ENCODE peak calls at places on chromosomes 5 and 9, in nine cellular contexts. J is type B pancreatic cell, A is natural killer cell, N is fibroblast of lung, I is OCI-LY7, T is AG04449, Y is fibroblast of pulmonary artery, R is AG09309, L is H1. B is an unnamed sample.

GRCh38 chr9:117021881-117022280 is 334.8 kb downstream of the TRIM32 start:
- DNase-seq in J (no peak), A (no peak), N (no peak), I (no peak), T (no peak), Y (no peak), R (no peak), L (no peak), B (no peak)

GRCh38 chr9:101398930-101399640 is 434 bp downstream of the ZNF189 start:
- DNase-seq in J (peak), A (no peak), N (no peak), I (peak), T (no peak), Y (no peak), R (no peak), L (no peak), B (no peak)

GRCh38 chr5:50415912-50416311 is 25.2 kb downstream of the EMB start:
- DNase-seq in J (no peak), A (no peak), N (no peak), I (peak), T (no peak), Y (no peak), R (no peak), L (no peak), B (no peak)

GRCh38 chr5:179421156-179421895 is 76.1 kb upstream of the ADAMTS2 start:
- DNase-seq in J (no peak), A (no peak), N (no peak), I (no peak), T (no peak), Y (no peak), R (no peak), L (no peak), B (no peak)

GRCh38 chr5:116622375-116623075 is 47.9 kb upstream of the SEMA6A start:
- DNase-seq in J (no peak), A (no peak), N (no peak), I (no peak), T (no peak), Y (no peak), R (no peak), L (no peak), B (no peak)

GRCh38 chr5:89246252-89246651 is 363.3 kb upstream of the MEF2C start:
- DNase-seq in J (no peak), A (no peak), N (peak), I (no peak), T (no peak), Y (no peak), R (no peak), L (no peak), B (no peak)

GRCh38 chr5:79547982-79548381 is 34.0 kb upstream of the HOMER1 start:
- DNase-seq in J (no peak), A (no peak), N (no peak), I (no peak), T (no peak), Y (no peak), R (no peak), L (no peak), B (no peak)

GRCh38 chr5:149517461-149518122 is 33.6 kb downstream of the CSNK1A1 start:
- DNase-seq in J (no peak), A (no peak), N (peak), I (no peak), T (no peak), Y (peak), R (peak), L (no peak), B (no peak)

GRCh38 chr5:171223927-171224326 is 85.1 kb upstream of the TLX3 start:
- DNase-seq in J (no peak), A (no peak), N (no peak), I (no peak), T (no peak), Y (no peak), R (no peak), L (no peak), B (no peak)

GRCh38 chr9:79111653-79112052 is 460.1 kb upstream of the TLE4 start:
- DNase-seq in J (no peak), A (no peak), N (no peak), I (no peak), T (no peak), Y (no peak), R (no peak), L (no peak), B (no peak)

GRCh38 chr9:130731355-130731754 is 37.8 kb downstream of the EXOSC2 start:
- DNase-seq in J (no peak), A (no peak), N (no peak), I (no peak), T (no peak), Y (no peak), R (no peak), L (no peak), B (no peak)

GRCh38 chr9:130729145-130729544 is 35.6 kb downstream of the EXOSC2 start:
- DNase-seq in J (no peak), A (no peak), N (no peak), I (no peak), T (no peak), Y (no peak), R (no peak), L (no peak), B (no peak)

GRCh38 chr9:130732793-130733221 is 39.2 kb downstream of the EXOSC2 start:
- DNase-seq in J (no peak), A (no peak), N (no peak), I (no peak), T (no peak), Y (peak), R (no peak), L (no peak), B (no peak)

GRCh38 chr9:130728721-130729120 is 35.1 kb downstream of the EXOSC2 start:
- DNase-seq in J (no peak), A (no peak), N (peak), I (no peak), T (no peak), Y (peak), R (peak), L (no peak), B (no peak)

DNA sequence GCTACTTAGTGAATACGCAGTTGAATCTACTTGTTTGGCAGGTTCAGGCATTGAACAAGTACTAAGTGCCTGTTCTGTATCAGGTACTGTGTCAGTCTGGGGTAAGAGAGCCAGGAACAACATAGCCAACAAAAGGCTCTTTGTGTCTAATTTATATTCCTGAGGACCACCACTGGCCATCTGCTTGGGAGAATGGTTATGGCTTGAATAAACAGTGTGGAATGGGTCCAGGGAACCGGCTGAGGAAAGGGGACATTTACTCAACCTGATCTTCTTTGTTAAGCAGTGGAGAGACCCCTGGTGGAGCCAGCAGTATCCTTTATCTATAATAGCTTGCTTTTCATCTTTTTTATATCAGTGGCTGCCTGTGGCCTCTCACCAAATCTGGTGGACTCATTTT is 38.6 kb downstream of the EXOSC2 start:
- DNase-seq in J (no peak), A (no peak), N (peak), I (no peak), T (no peak), Y (no peak), R (no peak), L (no peak), B (no peak)
- TF ChIP-seq CTCF in J (peak), A (no peak), N (peak), I (peak), T (no peak), Y (no peak), R (no peak), L (no peak), B (no peak)

GRCh38 chr5:65924366-65925093 is 1.8 kb upstream of the ERBIN start:
- DNase-seq in J (no peak), A (no peak), N (no peak), I (peak), T (no peak), Y (no peak), R (no peak), L (no peak), B (no peak)
- TF ChIP-seq CTCF in J (no peak), A (no peak), N (no peak), I (no peak), T (no peak), Y (no peak), R (no peak), L (no peak), B (no peak)

GRCh38 chr5:10168254-10168653 is 81.4 kb downstream of the ATPSCKMT start:
- DNase-seq in J (no peak), A (no peak), N (no peak), I (no peak), T (no peak), Y (no peak), R (no peak), L (no peak), B (no peak)
- TF ChIP-seq CTCF in J (no peak), A (no peak), N (no peak), I (no peak), T (no peak), Y (no peak), R (no peak), L (no peak), B (no peak)

GRCh38 chr9:129898205-129898604 is 62.9 kb downstream of the USP20 start:
- DNase-seq in J (no peak), A (no peak), N (peak), I (no peak), T (no peak), Y (peak), R (no peak), L (no peak), B (peak)
- TF ChIP-seq CTCF in J (no peak), A (no peak), N (no peak), I (no peak), T (no peak), Y (peak), R (no peak), L (peak), B (no peak)

DNA sequence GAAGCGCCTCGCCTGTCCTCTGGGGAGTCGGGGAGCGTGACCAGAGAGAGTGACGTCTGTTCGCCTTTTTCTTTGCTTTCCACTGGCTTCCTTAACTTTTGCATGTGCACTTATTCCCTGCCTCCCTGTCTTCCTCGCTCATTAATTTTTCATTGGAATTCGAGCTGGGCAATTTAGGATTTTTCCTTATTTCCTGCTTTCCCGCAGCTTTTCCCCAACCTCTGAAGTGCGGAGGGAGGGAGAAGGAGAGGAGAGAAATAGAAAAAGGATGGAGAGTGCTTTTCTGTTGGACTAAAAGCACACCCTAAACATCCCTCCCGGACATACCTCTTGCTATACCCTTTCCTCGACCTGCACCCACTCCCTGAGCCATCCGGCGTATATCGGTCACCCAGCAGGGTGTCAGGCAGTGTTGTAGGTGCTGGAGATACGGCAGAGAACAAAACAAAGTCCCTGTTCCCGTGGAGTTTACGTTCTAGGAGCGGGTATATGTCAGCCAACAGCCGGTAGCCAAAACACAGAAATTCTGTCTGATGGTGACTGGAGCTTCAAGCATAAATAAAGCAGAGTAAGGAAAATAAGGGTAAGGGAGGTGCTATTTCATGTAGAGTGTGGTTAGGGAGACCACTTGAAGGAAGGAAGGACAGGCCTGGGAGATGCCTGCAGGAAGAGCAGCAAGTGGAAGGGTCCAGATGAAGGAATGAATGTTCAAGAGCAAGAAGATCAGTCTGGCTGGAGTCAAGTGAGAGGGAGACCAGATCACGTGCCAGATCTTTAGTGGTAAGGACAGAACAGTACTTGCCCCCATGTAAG is 612 bp upstream of the ZFR start:
- DNase-seq in J (no peak), A (no peak), N (no peak), I (no peak), T (no peak), Y (no peak), R (no peak), L (no peak), B (no peak)
- TF ChIP-seq CTCF in J (no peak), A (no peak), N (no peak), I (no peak), T (no peak), Y (no peak), R (no peak), L (no peak), B (no peak)

DNA sequence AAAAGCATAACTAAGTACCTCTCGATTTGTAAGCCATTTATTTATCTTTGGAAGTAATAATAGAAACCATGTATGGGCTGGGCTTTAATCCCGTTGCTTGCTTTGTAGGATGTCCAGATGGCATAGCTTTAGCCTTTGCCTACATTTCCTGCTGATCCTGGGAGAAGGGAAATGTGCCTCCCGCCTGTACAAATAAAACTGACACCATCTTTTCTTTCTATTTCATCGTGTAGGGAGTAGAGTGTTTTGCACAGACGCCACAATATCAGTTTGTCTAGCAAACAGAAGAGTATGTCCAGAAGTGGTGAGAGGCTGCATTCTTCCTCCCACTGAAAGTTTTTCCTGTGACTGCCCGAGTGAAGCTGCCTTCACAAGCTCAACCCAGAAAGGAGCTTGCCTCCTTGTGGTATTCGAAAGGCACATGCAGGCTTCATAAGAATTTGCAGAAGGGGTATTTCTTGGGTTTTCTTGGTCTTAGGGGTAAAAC is 24.7 kb upstream of the TJP2 start:
- DNase-seq in J (peak), A (no peak), N (peak), I (no peak), T (peak), Y (peak), R (no peak), L (peak), B (no peak)
- TF ChIP-seq CTCF in J (peak), A (no peak), N (peak), I (no peak), T (peak), Y (peak), R (peak), L (peak), B (no peak)